ENCODE peak calls at places on chromosome 3, in eight cellular contexts. L, E, V, R, Q, K, B and M are unnamed samples.

GRCh38 chr3:45537960-45538640 is 56.5 kb upstream of the LIMD1 start:
- DNase-seq in L (peak), E (peak), V (no peak), R (no peak), Q (no peak), K (peak), B (no peak), M (no peak)

GRCh38 chr3:144774897-144775296 is 803.3 kb downstream of the DIPK2A start:
- DNase-seq in L (no peak), E (peak), V (no peak), R (no peak), Q (no peak), K (no peak), B (peak), M (no peak)

GRCh38 chr3:126284258-126284904 is 72.8 kb downstream of the KLF15 start:
- DNase-seq in L (no peak), E (peak), V (no peak), R (no peak), Q (peak), K (peak), B (peak), M (no peak)

GRCh38 chr3:23888617-23889228 is 28.1 kb downstream of the NKIRAS1 start:
- DNase-seq in L (no peak), E (peak), V (no peak), R (peak), Q (peak), K (peak), B (peak), M (peak)

GRCh38 chr3:38549957-38550840 is 54.1 kb downstream of the EXOG start:
- DNase-seq in L (no peak), E (no peak), V (no peak), R (no peak), Q (no peak), K (no peak), B (no peak), M (no peak)

GRCh38 chr3:75140904-75141615 is 523.1 kb upstream of the FRG2C start:
- DNase-seq in L (no peak), E (no peak), V (no peak), R (no peak), Q (no peak), K (no peak), B (peak), M (no peak)

GRCh38 chr3:102346897-102347296 is 87.9 kb upstream of the ZPLD1 start:
- DNase-seq in L (no peak), E (no peak), V (no peak), R (no peak), Q (no peak), K (no peak), B (no peak), M (no peak)

GRCh38 chr3:40637891-40638290 is 113.1 kb downstream of the ZNF621 start:
- DNase-seq in L (no peak), E (no peak), V (no peak), R (no peak), Q (no peak), K (no peak), B (no peak), M (no peak)

GRCh38 chr3:175274474-175275218 is 415.5 kb downstream of the NAALADL2 start:
- DNase-seq in L (no peak), E (no peak), V (no peak), R (no peak), Q (no peak), K (no peak), B (no peak), M (no peak)

GRCh38 chr3:150930839-150931238 is 25.6 kb upstream of the MINDY4B start:
- DNase-seq in L (no peak), E (no peak), V (no peak), R (no peak), Q (no peak), K (no peak), B (no peak), M (no peak)

GRCh38 chr3:96430019-96430541 is 384.3 kb upstream of the EPHA6 start:
- DNase-seq in L (no peak), E (no peak), V (no peak), R (no peak), Q (no peak), K (no peak), B (no peak), M (no peak)

GRCh38 chr3:96434616-96435015 is 379.8 kb upstream of the EPHA6 start:
- DNase-seq in L (no peak), E (no peak), V (no peak), R (no peak), Q (no peak), K (no peak), B (no peak), M (no peak)
- H3K4me3 ChIP-seq in L (no peak), E (no peak), V (no peak), R (no peak), Q (no peak), K (no peak), B (no peak), M (no peak)

DNA sequence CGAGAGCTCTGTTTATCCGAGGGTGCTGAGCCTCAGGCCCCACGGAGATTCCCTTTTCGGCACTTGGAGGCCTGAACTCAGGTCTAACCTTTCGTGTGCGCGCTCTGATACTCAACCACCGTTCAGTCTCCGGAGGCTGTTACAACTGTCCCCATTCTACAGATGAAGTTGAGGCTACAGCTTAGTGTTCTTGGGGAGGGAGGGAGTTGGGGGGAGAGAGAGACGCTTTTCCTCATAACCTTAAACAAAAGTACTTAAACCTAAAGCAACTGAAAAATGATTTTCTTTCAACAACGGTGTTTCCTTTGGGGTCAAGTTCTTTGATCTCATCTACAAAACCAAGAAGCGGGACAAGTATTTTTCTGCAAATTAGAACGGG is 952 bp upstream of the CHST2 start:
- DNase-seq in L (no peak), E (no peak), V (no peak), R (no peak), Q (no peak), K (no peak), B (no peak), M (no peak)
- H3K4me3 ChIP-seq in L (peak), E (peak), V (peak), R (peak), Q (peak), K (peak), B (peak), M (peak)

GRCh38 chr3:188394588-188394987 is 240.6 kb downstream of the LPP start:
- DNase-seq in L (no peak), E (no peak), V (no peak), R (no peak), Q (no peak), K (no peak), B (no peak), M (no peak)

GRCh38 chr3:188396251-188396650 is 242.3 kb downstream of the LPP start:
- DNase-seq in L (no peak), E (no peak), V (no peak), R (no peak), Q (no peak), K (no peak), B (no peak), M (no peak)

GRCh38 chr3:188400494-188401243 is 246.7 kb downstream of the LPP start:
- DNase-seq in L (no peak), E (no peak), V (no peak), R (peak), Q (no peak), K (no peak), B (no peak), M (no peak)

GRCh38 chr3:188397766-188398705 is 244.1 kb downstream of the LPP start:
- DNase-seq in L (no peak), E (no peak), V (no peak), R (no peak), Q (no peak), K (no peak), B (no peak), M (no peak)

GRCh38 chr3:188396900-188397299 is 242.9 kb downstream of the LPP start:
- DNase-seq in L (no peak), E (no peak), V (no peak), R (no peak), Q (no peak), K (no peak), B (no peak), M (no peak)
- H3K4me3 ChIP-seq in L (peak), E (no peak), V (no peak), R (peak), Q (no peak), K (no peak), B (no peak), M (no peak)

DNA sequence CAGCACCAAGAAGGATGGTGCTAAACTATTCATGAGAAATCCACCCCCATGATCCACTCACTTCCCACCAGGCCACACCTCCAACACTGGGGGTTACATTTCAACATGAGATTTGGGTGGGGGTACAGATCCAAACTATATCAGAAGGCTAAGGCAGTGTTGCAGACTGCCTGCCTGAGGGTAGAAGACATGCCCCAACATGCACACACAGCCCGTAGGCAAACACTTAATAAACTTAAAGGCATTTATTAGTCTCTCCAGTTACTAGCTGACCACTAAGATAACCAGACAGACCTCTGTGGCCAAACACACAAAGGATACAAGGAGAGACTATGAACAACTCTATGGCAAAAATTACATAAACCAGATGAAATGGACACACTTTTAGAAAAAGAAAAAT is 10.2 kb downstream of the FAM162A start:
- DNase-seq in L (no peak), E (no peak), V (no peak), R (no peak), Q (no peak), K (peak), B (no peak), M (no peak)
- H3K4me3 ChIP-seq in L (no peak), E (no peak), V (no peak), R (no peak), Q (no peak), K (no peak), B (no peak), M (no peak)

GRCh38 chr3:32577174-32577573 is 6.5 kb upstream of the DYNC1LI1 start:
- DNase-seq in L (no peak), E (no peak), V (no peak), R (no peak), Q (no peak), K (no peak), B (no peak), M (no peak)
- H3K4me3 ChIP-seq in L (no peak), E (no peak), V (no peak), R (peak), Q (no peak), K (no peak), B (no peak), M (no peak)

DNA sequence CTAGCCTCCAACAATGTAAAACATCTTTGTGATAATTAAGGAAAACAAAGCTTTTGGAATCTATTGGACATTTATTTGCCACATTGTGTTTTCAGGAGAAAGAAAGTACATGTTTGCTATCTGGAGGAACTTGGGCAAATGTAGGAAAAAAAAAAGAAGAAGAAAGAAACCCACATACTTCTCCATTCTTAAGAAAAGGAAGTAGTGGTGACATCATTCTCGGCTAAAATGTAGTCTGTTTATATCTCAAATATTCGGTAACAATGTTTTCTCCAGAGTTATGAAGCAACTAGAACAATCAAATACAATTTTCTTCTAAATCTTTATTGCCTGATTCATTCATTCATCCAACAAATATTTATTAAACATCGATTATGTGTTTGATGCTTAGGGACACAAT is 2.3 kb upstream of the TGFBR2 start:
- DNase-seq in L (no peak), E (no peak), V (peak), R (no peak), Q (no peak), K (no peak), B (no peak), M (no peak)
- H3K4me3 ChIP-seq in L (no peak), E (no peak), V (no peak), R (peak), Q (no peak), K (no peak), B (no peak), M (peak)

GRCh38 chr3:107328074-107328473 is 49.2 kb upstream of the CCDC54 start:
- DNase-seq in L (no peak), E (no peak), V (no peak), R (no peak), Q (no peak), K (no peak), B (no peak), M (no peak)

GRCh38 chr3:107329088-107329487 is 48.2 kb upstream of the CCDC54 start:
- DNase-seq in L (no peak), E (no peak), V (no peak), R (no peak), Q (no peak), K (no peak), B (no peak), M (no peak)

GRCh38 chr3:107323723-107324122 is 53.5 kb upstream of the CCDC54 start:
- DNase-seq in L (no peak), E (no peak), V (no peak), R (peak), Q (no peak), K (no peak), B (no peak), M (no peak)

GRCh38 chr3:107325446-107325845 is 51.8 kb upstream of the CCDC54 start:
- DNase-seq in L (no peak), E (no peak), V (no peak), R (peak), Q (no peak), K (no peak), B (no peak), M (no peak)
- H3K4me3 ChIP-seq in L (no peak), E (no peak), V (no peak), R (no peak), Q (no peak), K (no peak), B (no peak), M (no peak)

DNA sequence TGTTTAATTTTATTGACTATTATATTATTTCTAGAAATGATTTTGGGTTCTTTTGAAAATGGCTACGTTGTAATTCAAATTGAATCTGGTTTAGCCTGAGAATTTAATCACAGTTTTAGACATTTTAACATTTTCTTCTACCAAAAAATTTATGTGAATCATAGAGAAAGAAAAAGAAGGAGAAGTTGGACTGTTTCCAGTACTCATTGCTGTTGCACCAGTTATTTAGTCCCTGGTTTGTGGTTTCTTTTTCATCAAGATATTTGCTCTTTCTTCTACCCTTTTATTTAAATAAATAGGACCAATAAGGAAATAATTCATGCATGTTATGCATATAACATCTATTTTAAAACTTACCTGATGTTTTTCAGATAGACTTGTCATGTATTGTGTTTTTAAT is 1337.1 kb downstream of the ROBO1 start:
- DNase-seq in L (no peak), E (no peak), V (no peak), R (no peak), Q (no peak), K (peak), B (no peak), M (no peak)
- H3K4me3 ChIP-seq in L (no peak), E (no peak), V (no peak), R (no peak), Q (no peak), K (no peak), B (no peak), M (no peak)